ENCODE peak calls at places on chromosomes 16 and 17, in eight cellular contexts. I is upper lobe of left lung, X is IMR-90, H is lower leg skin, B is H54, F is A549, L is stomach, R is body of pancreas. M is an unnamed sample.
A peak's percentile ranks its signal among the peaks of the same experiment; 100 is the strongest.

GRCh38 chr17:71085238-71086033 is 916.1 kb downstream of the KCNJ2 start:
- DNase-seq in L (peak; percentile 27), F (peak; percentile 47), H (no peak), X (no peak), I (peak; percentile 21), R (peak; percentile 45), B (no peak), M (no peak)

GRCh38 chr17:81276781-81277180 is 18.3 kb downstream of the SLC38A10 start:
- DNase-seq in R (no peak), X (no peak), L (no peak), B (no peak), F (no peak), I (no peak), H (no peak), M (no peak)

GRCh38 chr17:44269118-44269794 is 1.3 kb upstream of the SLC4A1 start:
- DNase-seq in H (no peak), L (no peak), R (peak; percentile 19), I (no peak), B (no peak), F (no peak), X (no peak), M (no peak)

GRCh38 chr17:50627782-50628601 is 6.7 kb upstream of the ABCC3 start:
- DNase-seq in H (no peak), X (no peak), I (no peak), F (peak; percentile 77), L (peak; percentile 42), B (no peak), R (peak; percentile 56), M (no peak)

GRCh38 chr17:29640981-29641642 is 18.4 kb upstream of the CORO6 start:
- DNase-seq in B (no peak), L (no peak), R (no peak), X (no peak), F (no peak), H (no peak), I (no peak), M (no peak)

GRCh38 chr16:79001156-79001997 is 599.2 kb downstream of the MAF start:
- DNase-seq in F (no peak), L (no peak), R (no peak), I (no peak), B (no peak), X (no peak), H (no peak), M (no peak)

GRCh38 chr17:8409966-8410881 is 12.6 kb upstream of the RNF222 start:
- DNase-seq in R (peak; percentile 91), F (peak; percentile 91), L (peak; percentile 93), X (peak; percentile 82), I (peak; percentile 94), H (peak; percentile 97), B (peak; percentile 71), M (no peak)

GRCh38 chr16:28131210-28131609 is 67.7 kb upstream of the GSG1L start:
- DNase-seq in B (no peak), I (no peak), F (no peak), L (no peak), R (no peak), H (no peak), X (no peak), M (no peak)

GRCh38 chr17:82332669-82333278 is 792 bp downstream of the SECTM1 start:
- DNase-seq in X (peak; percentile 55), H (no peak), B (peak; percentile 70), I (peak; percentile 77), F (peak; percentile 58), R (peak; percentile 65), L (peak; percentile 56), M (no peak)

GRCh38 chr16:69567031-69567680 is 1.4 kb downstream of the NFAT5 start:
- DNase-seq in L (no peak), X (peak; percentile 33), B (no peak), R (peak; percentile 18), F (no peak), I (peak; percentile 42), H (no peak), M (no peak)

GRCh38 chr16:86314402-86315025 is 195.8 kb upstream of the FOXF1 start:
- DNase-seq in F (no peak), B (no peak), R (no peak), H (no peak), L (no peak), X (no peak), I (no peak), M (no peak)

GRCh38 chr16:58614212-58614611 is 15.4 kb downstream of the CNOT1 start:
- DNase-seq in H (no peak), X (peak; percentile 69), B (peak; percentile 43), R (no peak), F (no peak), L (no peak), I (no peak), M (no peak)

GRCh38 chr17:32755045-32755805 is 121.7 kb downstream of the MYO1D start:
- DNase-seq in F (peak; percentile 78), X (peak; percentile 76), L (no peak), I (no peak), B (peak; percentile 6), H (no peak), R (no peak), M (no peak)

GRCh38 chr16:668519-669171 is 713 bp downstream of the RHOT2 start:
- DNase-seq in R (no peak), F (no peak), X (no peak), I (no peak), L (no peak), H (no peak), B (no peak), M (no peak)

GRCh38 chr16:78235168-78235800 is 135.8 kb downstream of the WWOX start:
- DNase-seq in L (peak; percentile 78), X (peak; percentile 57), F (peak; percentile 68), R (peak; percentile 70), B (peak; percentile 74), I (peak; percentile 53), H (peak; percentile 92), M (peak; percentile 45)

GRCh38 chr17:55478971-55479370 is 32.3 kb downstream of the SMIM36 start:
- DNase-seq in H (no peak), R (no peak), I (no peak), F (no peak), L (no peak), B (no peak), X (no peak), M (no peak)

GRCh38 chr17:63140255-63140654 is 174.2 kb downstream of the TANC2 start:
- DNase-seq in H (no peak), X (peak; percentile 58), R (peak; percentile 10), L (no peak), B (no peak), F (no peak), I (no peak), M (no peak)

GRCh38 chr17:45225051-45225700 is 3.5 kb downstream of the FMNL1 start:
- DNase-seq in B (peak; percentile 97), H (peak; percentile 85), R (no peak), L (no peak), F (peak; percentile 20), X (no peak), I (no peak), M (peak; percentile 10)

GRCh38 chr16:87834668-87835473 is 34.4 kb downstream of the SLC7A5 start:
- DNase-seq in R (no peak), L (no peak), B (no peak), X (peak; percentile 65), F (peak; percentile 81), H (no peak), I (no peak), M (no peak)

GRCh38 chr16:48531011-48531962 is 78.7 kb downstream of the N4BP1 start:
- DNase-seq in I (peak; percentile 20), X (no peak), R (no peak), F (no peak), H (no peak), B (no peak), L (no peak), M (no peak)

GRCh38 chr16:1941924-1942809 is 832 bp downstream of the MSRB1 start:
- DNase-seq in H (no peak), I (peak; percentile 85), F (no peak), R (peak; percentile 68), X (no peak), L (no peak), B (no peak), M (no peak)
- TF ChIP-seq POLR2A in H (no peak), I (no peak), F (no peak), R (peak; percentile 69), X (no peak), L (no peak), B (no peak), M (no peak)

GRCh38 chr16:22282254-22282892 is 14.8 kb upstream of the POLR3E start:
- DNase-seq in X (no peak), L (no peak), H (no peak), B (no peak), F (no peak), I (no peak), R (no peak), M (no peak)
- TF ChIP-seq POLR2A in X (no peak), L (no peak), H (no peak), B (no peak), F (no peak), I (no peak), R (no peak), M (no peak)

GRCh38 chr16:30761427-30761927 is 385 bp downstream of the CFAP119 start:
- DNase-seq in H (no peak), I (peak; percentile 37), R (peak; percentile 47), B (no peak), L (no peak), F (no peak), X (peak; percentile 20), M (peak; percentile 58)
- TF ChIP-seq POLR2A in H (no peak), I (no peak), R (no peak), B (no peak), L (no peak), F (no peak), X (peak; percentile 30), M (no peak)

GRCh38 chr17:2321399-2321798 is 14.9 kb downstream of the TSR1 start:
- DNase-seq in L (no peak), I (no peak), X (no peak), R (no peak), B (no peak), F (no peak), H (no peak), M (no peak)

GRCh38 chr17:2323629-2324314 is 12.5 kb downstream of the TSR1 start:
- DNase-seq in X (no peak), H (peak; percentile 9), F (no peak), R (no peak), I (no peak), B (no peak), L (no peak), M (no peak)
- TF ChIP-seq POLR2A in X (no peak), H (no peak), F (no peak), R (no peak), I (no peak), B (no peak), L (no peak), M (no peak)

GRCh38 chr17:68612228-68612922 is 11.2 kb upstream of the FAM20A start:
- DNase-seq in X (no peak), B (no peak), I (no peak), L (no peak), F (no peak), R (no peak), H (no peak), M (no peak)
- TF ChIP-seq POLR2A in X (no peak), B (no peak), I (no peak), L (no peak), F (no peak), R (no peak), H (no peak), M (no peak)